ENCODE peak calls at places on chromosomes 5 and 9, in five cellular contexts. L, K, G, J and N are unnamed samples.

GRCh38 chr5:128903550-128903949 is 61.7 kb upstream of the SLC27A6 start:
- DNase-seq in L (no peak), K (no peak), G (no peak), J (no peak), N (no peak)

GRCh38 chr9:91248707-91249106 is 113.0 kb downstream of the AUH start:
- DNase-seq in L (no peak), K (no peak), G (no peak), J (no peak), N (no peak)

GRCh38 chr5:80238778-80239679 is 16.8 kb downstream of the SERINC5 start:
- DNase-seq in L (peak; percentile 72), K (peak; percentile 93), G (no peak), J (no peak), N (peak; percentile 64)

GRCh38 chr5:36205329-36205728 is 36.4 kb downstream of the NADK2 start:
- DNase-seq in L (no peak), K (no peak), G (no peak), J (no peak), N (no peak)

GRCh38 chr5:59222687-59223511 is 640.0 kb downstream of the RAB3C start:
- DNase-seq in L (no peak), K (no peak), G (no peak), J (no peak), N (no peak)

GRCh38 chr5:204966-205670 is 12.8 kb downstream of the CCDC127 start:
- DNase-seq in L (no peak), K (no peak), G (no peak), J (no peak), N (no peak)

GRCh38 chr5:161002571-161003074 is 150.6 kb upstream of the ATP10B start:
- DNase-seq in L (no peak), K (no peak), G (no peak), J (no peak), N (no peak)

GRCh38 chr9:26243722-26244121 is 565.5 kb upstream of the TUSC1 start:
- DNase-seq in L (no peak), K (no peak), G (no peak), J (no peak), N (no peak)

GRCh38 chr5:159805021-159805420 is 111.3 kb upstream of the ADRA1B start:
- DNase-seq in L (peak; percentile 25), K (peak; percentile 50), G (no peak), J (no peak), N (no peak)

GRCh38 chr5:142735323-142736246 is 34.6 kb upstream of the ARHGAP26 start:
- DNase-seq in L (no peak), K (no peak), G (no peak), J (no peak), N (no peak)

GRCh38 chr5:65213921-65214525 is 267.7 kb downstream of the ADAMTS6 start:
- DNase-seq in L (peak; percentile 13), K (no peak), G (peak; percentile 10), J (peak; percentile 53), N (peak; percentile 27)

GRCh38 chr5:159481751-159482150 is 151.5 kb upstream of the IL12B start:
- DNase-seq in L (no peak), K (peak; percentile 64), G (no peak), J (no peak), N (no peak)

DNA sequence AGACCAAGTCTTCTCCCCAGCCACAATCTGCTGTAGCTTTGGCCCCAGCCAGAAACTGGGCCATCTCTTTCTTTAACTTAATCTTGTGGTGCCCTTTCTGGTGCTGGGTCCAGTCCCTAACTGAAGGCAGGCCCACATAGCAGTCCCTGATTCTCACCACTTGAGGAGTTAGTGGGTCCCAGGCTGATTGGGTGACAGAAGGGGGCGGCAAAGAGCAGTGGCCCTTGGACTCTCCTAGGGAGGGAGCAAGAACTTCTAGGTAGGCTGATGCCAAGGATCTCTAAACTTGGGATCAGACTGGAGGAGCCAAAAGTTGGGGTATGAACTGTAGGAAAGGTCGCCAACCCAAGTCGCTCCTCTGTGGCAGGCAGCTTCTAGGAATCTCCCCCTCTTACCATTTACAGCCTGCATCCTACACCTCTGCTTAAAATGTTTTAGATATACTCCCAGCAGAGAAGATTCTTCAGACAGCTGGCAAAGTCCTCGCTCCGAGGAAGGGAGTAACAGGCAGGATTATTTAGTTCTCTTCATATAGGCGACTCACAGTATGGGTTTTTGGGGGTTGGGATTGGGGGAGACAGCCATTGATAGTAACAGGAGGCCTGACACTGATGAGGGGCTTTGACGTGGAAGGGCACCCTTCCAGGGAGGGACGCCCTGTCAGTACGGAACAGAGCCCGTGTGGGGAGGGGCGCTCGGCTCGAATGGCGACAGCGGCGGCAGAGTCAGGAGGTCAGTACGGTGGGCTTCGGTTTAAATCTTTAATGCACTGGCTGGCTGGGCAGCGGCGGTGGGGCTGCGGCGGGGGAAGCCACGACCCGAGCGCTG is 2.0 kb upstream of the CCL27 start:
- DNase-seq in L (peak; percentile 79), K (peak; percentile 95), G (peak; percentile 59), J (peak; percentile 90), N (peak; percentile 84)
- H3K4me3 ChIP-seq in L (peak overlapping the region; percentile 79), K (peak overlapping the region; percentile 77), G (peak overlapping the region; percentile 48), J (peak overlapping the region; percentile 69), N (peak overlapping the region; percentile 77)

GRCh38 chr5:124655211-124655880 is 91.1 kb downstream of the ZNF608 start:
- DNase-seq in L (no peak), K (no peak), G (no peak), J (no peak), N (peak; percentile 57)

GRCh38 chr5:124658867-124659557 is 87.4 kb downstream of the ZNF608 start:
- DNase-seq in L (no peak), K (peak; percentile 24), G (no peak), J (no peak), N (peak; percentile 40)

GRCh38 chr5:124654418-124654817 is 92.0 kb downstream of the ZNF608 start:
- DNase-seq in L (no peak), K (no peak), G (peak; percentile 33), J (no peak), N (no peak)

GRCh38 chr5:124652892-124653441 is 93.5 kb downstream of the ZNF608 start:
- DNase-seq in L (no peak), K (no peak), G (no peak), J (no peak), N (no peak)

DNA sequence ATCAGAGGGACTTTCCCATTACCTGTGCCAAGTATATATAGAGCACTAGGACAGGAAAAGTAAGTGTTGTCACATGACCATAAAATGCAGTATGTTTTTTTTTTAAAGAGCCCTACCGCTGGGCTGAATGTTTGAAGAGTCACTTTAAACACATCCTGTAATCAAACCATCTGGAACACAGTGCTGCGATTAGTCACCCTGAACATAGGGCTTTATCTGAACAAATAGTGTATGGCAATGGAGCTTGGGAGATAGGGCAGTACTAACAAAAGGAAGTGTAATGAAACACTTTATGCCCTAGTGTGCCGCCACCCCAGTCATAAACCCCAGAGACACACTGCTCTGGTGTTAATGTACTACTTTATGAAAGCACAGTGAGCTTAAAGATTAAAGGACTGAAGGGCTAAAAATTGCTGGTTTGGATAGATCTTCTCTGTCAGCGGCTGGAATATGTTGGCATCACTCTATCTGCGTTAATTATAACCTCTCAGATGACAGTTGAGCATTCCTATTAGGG is 90.4 kb downstream of the ZNF608 start:
- DNase-seq in L (no peak), K (peak; percentile 57), G (peak; percentile 73), J (no peak), N (no peak)
- H3K27me3 ChIP-seq in L (no peaks in the 10 kb centered on the region), K (no peaks in the 10 kb centered on the region), G (no peaks in the 10 kb centered on the region), J (no peaks in the 10 kb centered on the region), N (no peaks in the 10 kb centered on the region)

DNA sequence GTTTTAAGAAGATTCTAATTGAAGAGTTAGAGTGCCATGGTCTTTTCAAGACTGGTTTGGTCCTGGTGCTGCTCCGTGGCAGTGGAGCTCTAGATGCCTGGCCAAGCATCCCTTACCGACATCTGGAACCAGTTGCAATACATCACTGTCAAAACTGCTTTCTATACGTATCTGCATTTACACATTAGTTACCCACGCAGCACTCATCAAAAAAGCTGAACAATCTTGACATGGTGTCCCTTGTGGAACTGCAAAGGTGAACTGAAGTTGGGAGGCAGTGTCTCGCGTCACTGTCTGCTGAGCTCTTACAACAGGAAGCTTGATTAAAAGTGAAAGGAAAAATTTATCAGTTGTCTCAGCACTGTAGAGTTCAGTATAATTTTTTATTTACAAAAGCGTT is 82.6 kb downstream of the PBX3 start:
- DNase-seq in L (no peak), K (no peak), G (no peak), J (no peak), N (no peak)
- H3K4me3 ChIP-seq in L (peak overlapping the region; percentile 61), K (peak overlapping the region; percentile 43), G (no peak overlapping the region), J (no peak overlapping the region), N (no peak overlapping the region)

DNA sequence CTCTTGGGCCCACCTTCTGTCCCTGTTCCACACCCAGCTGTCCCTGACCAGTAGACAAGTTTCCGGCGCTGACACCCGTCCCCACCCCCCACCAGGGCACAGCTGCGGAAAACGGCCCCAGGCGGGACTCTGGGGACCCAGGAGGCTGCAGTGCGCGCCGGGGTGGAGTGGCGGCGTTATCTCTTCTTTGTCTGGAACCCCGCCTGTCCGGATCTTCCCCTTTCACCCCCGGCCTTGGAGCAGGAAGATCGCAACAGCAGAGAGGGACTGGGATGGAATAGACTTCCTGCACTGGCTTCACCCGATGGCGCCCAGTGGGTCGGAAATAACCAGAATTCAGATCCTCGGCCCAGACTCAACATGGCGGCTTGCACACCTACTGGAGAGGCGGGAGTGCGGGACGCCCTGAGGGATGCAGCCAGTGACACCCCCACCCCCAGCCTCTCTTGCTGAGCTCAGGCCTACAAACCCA is 4.7 kb downstream of the PAX5 start:
- DNase-seq in L (no peak), K (no peak), G (no peak), J (no peak), N (no peak)
- H3K27me3 ChIP-seq in L (peaks cover 100% of the 10 kb centered on the region), K (peaks cover 27% of the 10 kb centered on the region), G (peaks cover 59% of the 10 kb centered on the region), J (peaks cover 97% of the 10 kb centered on the region), N (peaks cover 97% of the 10 kb centered on the region)

DNA sequence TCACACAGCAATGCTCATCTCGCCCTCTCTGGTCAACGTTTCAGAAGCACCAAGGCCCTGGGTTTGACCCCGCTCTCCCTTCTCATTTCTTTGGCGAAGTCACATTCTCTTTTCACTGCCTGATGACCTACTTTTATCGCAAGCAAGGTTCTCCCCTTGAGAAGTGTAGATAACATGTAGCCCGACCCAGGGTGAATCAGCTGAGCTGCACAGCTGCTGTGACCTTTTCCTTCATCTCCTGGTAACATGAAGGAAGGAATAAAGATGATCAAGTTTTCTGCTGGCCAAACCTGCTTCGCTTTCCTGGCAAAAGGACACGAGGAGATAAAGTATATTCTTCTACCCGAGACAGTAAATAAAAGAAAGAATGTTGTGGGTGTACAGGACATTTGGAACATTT is 155.2 kb upstream of the ZNF462 start:
- DNase-seq in L (peak; percentile 15), K (no peak), G (no peak), J (no peak), N (no peak)
- H3K4me3 ChIP-seq in L (no peak overlapping the region), K (no peak overlapping the region), G (no peak overlapping the region), J (no peak overlapping the region), N (no peak overlapping the region)